ENCODE peak calls at places on chromosomes 2 and 18, in seven cellular contexts. L is naive B cell, R is hippocampal formation, B is ovary, M is kidney epithelial cell, D is GM10248, Z is SK-MEL-5. I is an unnamed sample.

GRCh38 chr2:238169708-238170251 is 11.0 kb downstream of the ERFE start:
- DNase-seq in R (peak), B (no peak), Z (no peak), L (no peak), D (no peak), M (peak), I (no peak)

GRCh38 chr2:35933031-35933430 is 422.5 kb upstream of the CRIM1 start:
- DNase-seq in B (no peak), R (no peak), M (no peak), L (no peak), D (no peak), Z (no peak), I (no peak)

GRCh38 chr2:197265931-197266330 is 44.6 kb downstream of the ANKRD44 start:
- DNase-seq in L (no peak), R (no peak), B (no peak), Z (no peak), D (no peak), M (no peak), I (no peak)

GRCh38 chr2:105768176-105768575 is 23.5 kb downstream of the NCK2 start:
- DNase-seq in R (no peak), Z (no peak), D (no peak), M (no peak), B (no peak), L (no peak), I (no peak)

GRCh38 chr2:46876741-46877384 is 38.7 kb downstream of the MCFD2 start:
- DNase-seq in Z (peak), B (no peak), M (no peak), L (no peak), D (no peak), R (peak), I (no peak)

GRCh38 chr18:44130365-44130942 is 550.2 kb upstream of the SETBP1 start:
- DNase-seq in Z (peak), M (peak), R (no peak), L (peak), D (peak), B (no peak), I (no peak)

GRCh38 chr2:220445429-220446105 is 818.1 kb downstream of the SLC4A3 start:
- DNase-seq in M (no peak), B (no peak), Z (no peak), D (no peak), R (no peak), L (no peak), I (no peak)

GRCh38 chr18:12056034-12056883 is 37.4 kb upstream of the ANKRD62 start:
- DNase-seq in D (no peak), M (no peak), Z (no peak), R (no peak), L (no peak), B (no peak), I (no peak)

GRCh38 chr2:104854507-104855173 is 725 bp downstream of the POU3F3 start:
- DNase-seq in M (no peak), B (no peak), R (no peak), L (no peak), Z (no peak), D (peak), I (no peak)

GRCh38 chr18:12012697-12013096 is 31.4 kb downstream of the IMPA2 start:
- DNase-seq in B (no peak), M (no peak), L (no peak), Z (no peak), R (no peak), D (no peak), I (no peak)

GRCh38 chr18:13370995-13371625 is 152.6 kb downstream of the LDLRAD4 start:
- DNase-seq in R (no peak), B (no peak), L (no peak), D (no peak), M (no peak), Z (no peak), I (no peak)

GRCh38 chr2:64749446-64749845 is 95.7 kb upstream of the SERTAD2 start:
- DNase-seq in D (no peak), B (no peak), M (no peak), Z (no peak), L (no peak), R (no peak), I (no peak)

GRCh38 chr2:238774980-238775509 is 72.8 kb upstream of the TWIST2 start:
- DNase-seq in D (no peak), Z (no peak), B (no peak), M (no peak), L (no peak), R (no peak), I (no peak)

GRCh38 chr2:54599914-54600313 is 123.5 kb upstream of the EML6 start:
- DNase-seq in B (no peak), R (no peak), D (no peak), M (no peak), Z (no peak), L (no peak), I (peak)

GRCh38 chr2:232901711-232902578 is 31.9 kb downstream of the SNORC start:
- DNase-seq in M (peak), D (no peak), B (no peak), L (no peak), R (no peak), Z (no peak), I (no peak)

GRCh38 chr2:114119846-114120348 is 230.0 kb downstream of the ACTR3 start:
- DNase-seq in B (no peak), D (no peak), L (no peak), R (no peak), M (no peak), Z (no peak), I (no peak)

GRCh38 chr2:161681043-161681442 is 56.8 kb downstream of the SLC4A10 start:
- DNase-seq in B (no peak), L (no peak), M (peak), D (no peak), Z (no peak), R (no peak), I (no peak)

GRCh38 chr2:197075286-197075685 is 148.8 kb upstream of the PGAP1 start:
- DNase-seq in M (no peak), R (no peak), Z (no peak), B (no peak), L (no peak), D (no peak), I (no peak)

GRCh38 chr2:182366625-182367024 is 60.2 kb downstream of the PDE1A start:
- DNase-seq in Z (no peak), R (no peak), L (no peak), B (no peak), M (peak), D (no peak), I (no peak)

GRCh38 chr2:27753744-27754588 is 17.6 kb upstream of the MRPL33 start:
- DNase-seq in M (no peak), R (no peak), B (peak), D (peak), Z (peak), L (no peak), I (peak)

GRCh38 chr2:101111917-101112771 is 39.0 kb downstream of the TBC1D8 start:
- DNase-seq in B (no peak), Z (no peak), R (no peak), M (no peak), L (no peak), D (no peak), I (no peak)

GRCh38 chr2:38277245-38278119 is 99.6 kb downstream of the ATL2 start:
- DNase-seq in M (peak), B (no peak), R (no peak), D (no peak), Z (peak), L (no peak), I (no peak)